ENCODE peak calls at places on chromosomes 2 and 18, in seven cellular contexts. T is mucosa of descending colon, G is NCI-H1417, V is H54, Q is mesendoderm, C is NCI-H146, A is GM12865. R is an unnamed sample.

GRCh38 chr2:55223958-55224760 is 7.9 kb downstream of the CLHC1 start:
- DNase-seq in T (peak), G (no peak), V (no peak), Q (peak), C (no peak), A (peak), R (no peak)

GRCh38 chr2:177666408-177666807 is 273.8 kb downstream of the AGPS start:
- DNase-seq in T (no peak), G (no peak), V (no peak), Q (no peak), C (no peak), A (peak), R (no peak)

GRCh38 chr18:76801567-76802505 is 20.5 kb upstream of the ZNF236 start:
- DNase-seq in T (peak), G (peak), V (peak), Q (peak), C (peak), A (peak), R (no peak)

GRCh38 chr2:150909613-150910012 is 352.1 kb downstream of the RBM43 start:
- DNase-seq in T (no peak), G (no peak), V (no peak), Q (peak), C (no peak), A (no peak), R (peak)

GRCh38 chr2:148643421-148643820 is 1.1 kb upstream of the EPC2 start:
- DNase-seq in T (no peak), G (no peak), V (no peak), Q (no peak), C (no peak), A (peak), R (peak)

GRCh38 chr2:43067254-43068052 is 159.0 kb downstream of the ZFP36L2 start:
- DNase-seq in T (no peak), G (no peak), V (no peak), Q (no peak), C (no peak), A (no peak), R (no peak)

GRCh38 chr2:134647607-134648256 is 71.1 kb downstream of the TMEM163 start:
- DNase-seq in T (no peak), G (peak), V (no peak), Q (no peak), C (peak), A (no peak), R (no peak)

GRCh38 chr2:108194409-108195132 is 45.2 kb upstream of the SULT1C3 start:
- DNase-seq in T (no peak), G (no peak), V (no peak), Q (no peak), C (peak), A (no peak), R (peak)

GRCh38 chr2:9416962-9417316 is 6.4 kb downstream of the ITGB1BP1 start:
- DNase-seq in T (no peak), G (no peak), V (no peak), Q (no peak), C (no peak), A (no peak), R (no peak)

GRCh38 chr2:158181171-158181570 is 79.5 kb downstream of the UPP2 start:
- DNase-seq in T (no peak), G (no peak), V (no peak), Q (no peak), C (no peak), A (no peak), R (no peak)

GRCh38 chr18:7221424-7222155 is 9.3 kb upstream of the LRRC30 start:
- DNase-seq in T (no peak), G (peak), V (peak), Q (peak), C (peak), A (peak), R (peak)

GRCh38 chr18:59096098-59096779 is 43.4 kb upstream of the SEC11C start:
- DNase-seq in T (no peak), G (peak), V (no peak), Q (peak), C (peak), A (no peak), R (peak)

GRCh38 chr2:46056541-46056940 is 240.7 kb upstream of the EPAS1 start:
- DNase-seq in T (no peak), G (no peak), V (no peak), Q (no peak), C (no peak), A (no peak), R (no peak)

GRCh38 chr2:1866402-1867091 is 122.2 kb upstream of the PXDN start:
- DNase-seq in T (no peak), G (no peak), V (no peak), Q (peak), C (no peak), A (no peak), R (no peak)

GRCh38 chr2:2098458-2099167 is 232.5 kb downstream of the MYT1L start:
- DNase-seq in T (no peak), G (no peak), V (no peak), Q (peak), C (no peak), A (no peak), R (no peak)

GRCh38 chr18:12628706-12629702 is 28.9 kb downstream of the SPIRE1 start:
- DNase-seq in T (no peak), G (peak), V (no peak), Q (no peak), C (no peak), A (no peak), R (no peak)

GRCh38 chr18:58525517-58525916 is 103.4 kb downstream of the ALPK2 start:
- DNase-seq in T (no peak), G (no peak), V (peak), Q (no peak), C (no peak), A (peak), R (no peak)

GRCh38 chr18:8895987-8896619 is 190.7 kb downstream of the MTCL1 start:
- DNase-seq in T (no peak), G (no peak), V (no peak), Q (no peak), C (no peak), A (no peak), R (peak)

GRCh38 chr2:221704442-221704841 is 132.3 kb upstream of the EPHA4 start:
- DNase-seq in T (no peak), G (no peak), V (no peak), Q (no peak), C (no peak), A (no peak), R (no peak)

GRCh38 chr2:101759162-101759561 is 61.7 kb downstream of the MAP4K4 start:
- DNase-seq in T (no peak), G (no peak), V (peak), Q (peak), C (no peak), A (no peak), R (no peak)